ENCODE peak calls at places on chromosome 9, in nine cellular contexts. One of them, this sample, is unnamed.

GRCh38 chr9:125509476-125509875 is 197.5 kb downstream of the MAPKAP1 start:
- DNase-seq in ACHN: no peak
- DNase-seq in GF-D8: no peak
- DNase-seq in T-helper 9 cell: no peak
- DNase-seq in Right ventricle myocardium inferior: no peak
- DNase-seq in fibroblast of pulmonary artery: peak; percentile 60
- DNase-seq in sigmoid colon: no peak
- DNase-seq in NCI-H446: peak; percentile 4
- DNase-seq in GM12864: no peak
- DNase-seq in this sample: no peak

GRCh38 chr9:90287567-90288274 is 354.9 kb downstream of the DIRAS2 start:
- DNase-seq in NCI-H446: no peak
- DNase-seq in Right ventricle myocardium inferior: no peak
- DNase-seq in sigmoid colon: no peak
- DNase-seq in T-helper 9 cell: no peak
- DNase-seq in GM12864: peak; percentile 21
- DNase-seq in GF-D8: no peak
- DNase-seq in ACHN: no peak
- DNase-seq in fibroblast of pulmonary artery: no peak
- DNase-seq in this sample: no peak

GRCh38 chr9:94504358-94504757 is 50.5 kb upstream of the PCAT7 start:
- DNase-seq in NCI-H446: no peak
- DNase-seq in T-helper 9 cell: no peak
- DNase-seq in ACHN: no peak
- DNase-seq in Right ventricle myocardium inferior: no peak
- DNase-seq in GM12864: no peak
- DNase-seq in GF-D8: no peak
- DNase-seq in sigmoid colon: no peak
- DNase-seq in fibroblast of pulmonary artery: no peak
- DNase-seq in this sample: no peak

GRCh38 chr9:132516301-132516700 is 66.1 kb upstream of the BARHL1 start:
- DNase-seq in ACHN: no peak
- DNase-seq in GF-D8: no peak
- DNase-seq in T-helper 9 cell: no peak
- DNase-seq in sigmoid colon: no peak
- DNase-seq in fibroblast of pulmonary artery: no peak
- DNase-seq in Right ventricle myocardium inferior: no peak
- DNase-seq in NCI-H446: no peak
- DNase-seq in GM12864: no peak
- DNase-seq in this sample: no peak

GRCh38 chr9:126108240-126108639 is 218.4 kb upstream of the MVB12B start:
- DNase-seq in T-helper 9 cell: no peak
- DNase-seq in sigmoid colon: no peak
- DNase-seq in NCI-H446: no peak
- DNase-seq in Right ventricle myocardium inferior: no peak
- DNase-seq in ACHN: no peak
- DNase-seq in GM12864: no peak
- DNase-seq in GF-D8: no peak
- DNase-seq in fibroblast of pulmonary artery: peak; percentile 8
- DNase-seq in this sample: no peak

GRCh38 chr9:137672907-137673791 is 54.3 kb downstream of the EHMT1 start:
- DNase-seq in ACHN: peak; percentile 53
- DNase-seq in Right ventricle myocardium inferior: no peak
- DNase-seq in T-helper 9 cell: peak; percentile 8
- DNase-seq in NCI-H446: peak; percentile 60
- DNase-seq in GF-D8: no peak
- DNase-seq in sigmoid colon: peak; percentile 71
- DNase-seq in GM12864: peak; percentile 50
- DNase-seq in fibroblast of pulmonary artery: peak; percentile 84
- DNase-seq in this sample: peak; percentile 11

GRCh38 chr9:14056235-14056930 is 257.6 kb downstream of the NFIB start:
- DNase-seq in fibroblast of pulmonary artery: peak; percentile 72
- DNase-seq in T-helper 9 cell: no peak
- DNase-seq in ACHN: no peak
- DNase-seq in GM12864: no peak
- DNase-seq in GF-D8: no peak
- DNase-seq in NCI-H446: no peak
- DNase-seq in Right ventricle myocardium inferior: no peak
- DNase-seq in sigmoid colon: no peak
- DNase-seq in this sample: no peak

GRCh38 chr9:133396952-133397351 is 20.8 kb downstream of the STKLD1 start:
- DNase-seq in sigmoid colon: no peak
- DNase-seq in NCI-H446: no peak
- DNase-seq in Right ventricle myocardium inferior: no peak
- DNase-seq in T-helper 9 cell: no peak
- DNase-seq in fibroblast of pulmonary artery: peak; percentile 21
- DNase-seq in GM12864: no peak
- DNase-seq in GF-D8: no peak
- DNase-seq in ACHN: peak; percentile 13
- DNase-seq in this sample: no peak

GRCh38 chr9:115262952-115263351 is 145.0 kb upstream of the TNC start:
- DNase-seq in sigmoid colon: no peak
- DNase-seq in NCI-H446: no peak
- DNase-seq in T-helper 9 cell: no peak
- DNase-seq in ACHN: peak; percentile 19
- DNase-seq in fibroblast of pulmonary artery: no peak
- DNase-seq in GF-D8: no peak
- DNase-seq in GM12864: no peak
- DNase-seq in Right ventricle myocardium inferior: no peak
- DNase-seq in this sample: no peak

GRCh38 chr9:100294806-100295205 is 57.9 kb downstream of the TEX10 start:
- DNase-seq in Right ventricle myocardium inferior: no peak
- DNase-seq in GF-D8: no peak
- DNase-seq in GM12864: no peak
- DNase-seq in T-helper 9 cell: no peak
- DNase-seq in ACHN: no peak
- DNase-seq in sigmoid colon: no peak
- DNase-seq in fibroblast of pulmonary artery: no peak
- DNase-seq in NCI-H446: no peak
- DNase-seq in this sample: no peak

GRCh38 chr9:69452110-69452780 is 127.2 kb downstream of the ENTREP1 start:
- DNase-seq in fibroblast of pulmonary artery: no peak
- DNase-seq in NCI-H446: no peak
- DNase-seq in GF-D8: no peak
- DNase-seq in GM12864: no peak
- DNase-seq in Right ventricle myocardium inferior: no peak
- DNase-seq in T-helper 9 cell: no peak
- DNase-seq in sigmoid colon: no peak
- DNase-seq in ACHN: peak; percentile 90
- DNase-seq in this sample: no peak

GRCh38 chr9:3963266-3964019 is 336.4 kb downstream of the GLIS3 start:
- DNase-seq in T-helper 9 cell: no peak
- DNase-seq in fibroblast of pulmonary artery: peak; percentile 78
- DNase-seq in Right ventricle myocardium inferior: no peak
- DNase-seq in sigmoid colon: peak; percentile 67
- DNase-seq in ACHN: peak; percentile 24
- DNase-seq in GF-D8: no peak
- DNase-seq in NCI-H446: peak; percentile 83
- DNase-seq in GM12864: no peak
- DNase-seq in this sample: no peak

GRCh38 chr9:15276328-15276969 is 30.6 kb downstream of the TTC39B start:
- DNase-seq in ACHN: no peak
- DNase-seq in fibroblast of pulmonary artery: no peak
- DNase-seq in GF-D8: no peak
- DNase-seq in NCI-H446: no peak
- DNase-seq in GM12864: no peak
- DNase-seq in T-helper 9 cell: no peak
- DNase-seq in Right ventricle myocardium inferior: no peak
- DNase-seq in sigmoid colon: no peak
- DNase-seq in this sample: no peak

GRCh38 chr9:6931913-6932312 is 174.1 kb downstream of the KDM4C start:
- DNase-seq in fibroblast of pulmonary artery: peak; percentile 42
- DNase-seq in GF-D8: no peak
- DNase-seq in sigmoid colon: no peak
- DNase-seq in Right ventricle myocardium inferior: no peak
- DNase-seq in GM12864: no peak
- DNase-seq in ACHN: peak; percentile 47
- DNase-seq in T-helper 9 cell: no peak
- DNase-seq in NCI-H446: no peak
- DNase-seq in this sample: no peak

GRCh38 chr9:106708147-106708838 is 154.7 kb upstream of the ZNF462 start:
- DNase-seq in GM12864: no peak
- DNase-seq in NCI-H446: no peak
- DNase-seq in ACHN: no peak
- DNase-seq in fibroblast of pulmonary artery: no peak
- DNase-seq in Right ventricle myocardium inferior: no peak
- DNase-seq in T-helper 9 cell: no peak
- DNase-seq in sigmoid colon: no peak
- DNase-seq in GF-D8: no peak
- DNase-seq in this sample: no peak

GRCh38 chr9:135819905-135820304 is 87.4 kb downstream of the CAMSAP1 start:
- DNase-seq in GM12864: no peak
- DNase-seq in GF-D8: no peak
- DNase-seq in Right ventricle myocardium inferior: peak; percentile 9
- DNase-seq in sigmoid colon: no peak
- DNase-seq in ACHN: no peak
- DNase-seq in T-helper 9 cell: no peak
- DNase-seq in fibroblast of pulmonary artery: no peak
- DNase-seq in NCI-H446: no peak
- DNase-seq in this sample: no peak